ENCODE peak calls at places on chromosomes 4 and X, in seven cellular contexts. H is A673, Q is heart left ventricle, O is A549, S is upper lobe of right lung, Y is cardiac muscle cell, T is esophagus muscularis mucosa. X is an unnamed sample.

GRCh38 chr4:164623099-164623498 is 130.8 kb upstream of the SMIM31 start:
- DNase-seq in Q (no peak), H (no peak), T (no peak), S (no peak), Y (no peak), O (no peak), X (no peak)

GRCh38 chr4:150117094-150117493 is 38.8 kb downstream of the DCLK2 start:
- DNase-seq in H (no peak), O (no peak), T (no peak), Y (no peak), Q (peak; percentile 42), S (no peak), X (no peak)

GRCh38 chr4:21802406-21802805 is 146.2 kb downstream of the KCNIP4 start:
- DNase-seq in T (no peak), S (no peak), O (peak; percentile 10), Y (no peak), Q (no peak), H (no peak), X (no peak)

GRCh38 chr4:154084864-154085263 is 296.0 kb upstream of the SFRP2 start:
- DNase-seq in O (no peak), T (no peak), Q (no peak), Y (no peak), S (no peak), H (no peak), X (no peak)

GRCh38 chr4:2450394-2451035 is 18.4 kb upstream of the RNF4 start:
- DNase-seq in T (no peak), Y (no peak), Q (no peak), O (no peak), H (no peak), S (no peak), X (no peak)

GRCh38 chr4:176627916-176628315 is 164.8 kb downstream of the VEGFC start:
- DNase-seq in Q (no peak), H (no peak), S (no peak), T (no peak), O (peak; percentile 14), Y (no peak), X (no peak)

GRCh38 chr4:8439914-8440490 is 521 bp downstream of the ACOX3 start:
- DNase-seq in Q (no peak), S (no peak), Y (no peak), H (peak; percentile 66), O (peak; percentile 35), T (no peak), X (no peak)

GRCh38 chr4:57550143-57550542 is 440.0 kb upstream of the IGFBP7 start:
- DNase-seq in S (no peak), T (no peak), H (no peak), O (no peak), Y (no peak), Q (no peak), X (no peak)

GRCh38 chr4:1547863-1548637 is 136.1 kb downstream of the FAM53A start:
- DNase-seq in T (no peak), Y (no peak), Q (peak; percentile 72), O (no peak), S (no peak), H (no peak), X (peak; percentile 42)

GRCh38 chr4:8828869-8829268 is 42.8 kb downstream of the HMX1 start:
- DNase-seq in Y (no peak), O (no peak), S (no peak), T (no peak), Q (no peak), H (no peak), X (no peak)

GRCh38 chr4:102318526-102318925 is 26.8 kb downstream of the SLC39A8 start:
- DNase-seq in T (no peak), O (no peak), S (no peak), Y (no peak), Q (no peak), H (no peak), X (peak; percentile 13)

GRCh38 chr4:142596595-142596994 is 249.5 kb downstream of the INPP4B start:
- DNase-seq in Q (no peak), T (no peak), S (no peak), O (no peak), H (no peak), Y (no peak), X (no peak)

GRCh38 chrX:86148024-86148511 is at the start of gene DACH2:
- DNase-seq in Y (peak; percentile 90), T (no peak), Q (peak; percentile 66), H (peak; percentile 63), S (peak; percentile 85), O (peak; percentile 71), X (peak; percentile 61)

DNA sequence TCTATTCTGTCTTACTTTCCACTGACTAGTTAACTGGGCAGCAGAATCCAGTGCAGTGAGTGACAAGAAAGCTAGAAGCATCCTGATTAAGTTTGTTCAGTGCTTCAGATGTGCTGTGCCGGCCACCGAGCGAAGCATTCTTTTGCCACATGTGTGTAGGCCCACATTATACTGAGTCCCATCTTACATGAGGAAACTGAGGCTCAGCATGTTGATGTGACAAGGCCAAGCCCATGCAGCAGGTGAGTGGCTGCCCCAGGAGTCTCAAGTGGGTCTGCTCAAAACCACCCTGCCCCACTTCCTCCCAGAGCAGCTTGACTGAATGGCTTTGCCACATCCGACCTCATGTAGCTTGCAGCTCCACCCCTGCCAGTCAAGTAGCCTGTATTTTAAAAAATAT is 50.5 kb downstream of the RHOH start:
- DNase-seq in Q (no peak), Y (no peak), O (no peak), T (no peak), H (no peak), S (no peak), X (no peak)
- H3K27ac ChIP-seq in Q (no peak overlapping the region), Y (no peak overlapping the region), O (no peak overlapping the region), T (no peak overlapping the region), H (no peak overlapping the region), S (no peak overlapping the region), X (no peak overlapping the region)

GRCh38 chr4:183447646-183448045 is 3.2 kb downstream of the CDKN2AIP start:
- DNase-seq in S (no peak), T (no peak), Q (no peak), H (no peak), O (no peak), Y (no peak), X (no peak)
- H3K4me3 ChIP-seq in S (no peak overlapping the region), T (no peak overlapping the region), Q (no peak overlapping the region), H (no peak overlapping the region), O (no peak overlapping the region), Y (no peak overlapping the region), X (no peak overlapping the region)

GRCh38 chr4:138681000-138681604 is 334.5 kb upstream of the NOCT start:
- DNase-seq in H (peak; percentile 80), Q (peak; percentile 83), Y (peak; percentile 90), T (peak; percentile 95), O (peak; percentile 58), S (peak; percentile 74), X (peak; percentile 57)
- H3K27ac ChIP-seq in H (no peak overlapping the region), Q (no peak overlapping the region), Y (no peak overlapping the region), T (no peak overlapping the region), O (no peak overlapping the region), S (no peak overlapping the region), X (no peak overlapping the region)

DNA sequence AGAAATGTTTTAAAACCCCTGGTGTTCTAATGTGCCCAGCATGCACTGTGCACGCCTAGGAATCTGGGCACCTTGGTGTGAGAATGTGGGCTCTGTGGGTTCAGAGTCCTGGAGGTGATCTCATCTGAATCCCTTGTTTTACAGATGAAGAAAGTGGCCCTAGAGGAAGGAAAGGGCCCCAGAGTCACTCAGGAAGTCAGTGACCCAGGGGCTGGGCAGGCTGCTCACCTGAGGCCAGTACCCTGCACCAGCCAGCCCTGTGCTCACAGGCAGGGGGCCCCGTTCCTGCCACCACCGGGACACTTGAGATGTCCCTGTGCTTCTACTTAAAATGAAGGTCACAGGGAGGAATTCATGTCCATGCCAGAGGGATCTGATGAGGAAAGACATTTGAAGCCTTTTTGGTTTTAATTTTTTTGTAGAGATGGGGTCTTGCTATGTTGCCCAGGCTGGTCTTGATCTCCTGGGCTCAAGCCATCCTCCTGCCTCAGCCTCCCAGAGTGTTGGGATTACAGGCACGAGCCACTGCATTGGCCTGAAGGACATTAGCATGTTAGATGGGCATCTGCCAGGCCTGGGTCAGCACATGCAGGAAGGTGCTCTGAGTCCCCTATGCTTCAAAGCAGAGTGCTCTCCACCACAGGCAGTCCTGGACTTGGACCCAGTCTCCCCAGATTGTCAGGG is 7.4 kb upstream of the S100P start:
- DNase-seq in H (no peak), Q (no peak), S (no peak), T (no peak), Y (no peak), O (no peak), X (no peak)
- H3K4me3 ChIP-seq in H (no peak overlapping the region), Q (no peak overlapping the region), S (no peak overlapping the region), T (no peak overlapping the region), Y (no peak overlapping the region), O (no peak overlapping the region), X (no peak overlapping the region)

GRCh38 chr4:138242830-138243149 is 641 bp upstream of the SLC7A11 start:
- DNase-seq in Y (no peak), T (no peak), H (no peak), O (no peak), S (no peak), Q (no peak), X (peak; percentile 6)
- H3K27ac ChIP-seq in Y (peak overlapping the region; percentile 24), T (no peak overlapping the region), H (peak overlapping the region; percentile 98), O (no peak overlapping the region), S (peak overlapping the region; percentile 76), Q (no peak overlapping the region), X (peak overlapping the region; percentile 84)

GRCh38 chr4:156408749-156409148 is 455.1 kb upstream of the CTSO start:
- DNase-seq in Y (no peak), S (no peak), T (no peak), Q (no peak), O (no peak), H (peak; percentile 90), X (no peak)
- H3K4me3 ChIP-seq in Y (no peak overlapping the region), S (no peak overlapping the region), T (no peak overlapping the region), Q (no peak overlapping the region), O (no peak overlapping the region), H (no peak overlapping the region), X (no peak overlapping the region)

DNA sequence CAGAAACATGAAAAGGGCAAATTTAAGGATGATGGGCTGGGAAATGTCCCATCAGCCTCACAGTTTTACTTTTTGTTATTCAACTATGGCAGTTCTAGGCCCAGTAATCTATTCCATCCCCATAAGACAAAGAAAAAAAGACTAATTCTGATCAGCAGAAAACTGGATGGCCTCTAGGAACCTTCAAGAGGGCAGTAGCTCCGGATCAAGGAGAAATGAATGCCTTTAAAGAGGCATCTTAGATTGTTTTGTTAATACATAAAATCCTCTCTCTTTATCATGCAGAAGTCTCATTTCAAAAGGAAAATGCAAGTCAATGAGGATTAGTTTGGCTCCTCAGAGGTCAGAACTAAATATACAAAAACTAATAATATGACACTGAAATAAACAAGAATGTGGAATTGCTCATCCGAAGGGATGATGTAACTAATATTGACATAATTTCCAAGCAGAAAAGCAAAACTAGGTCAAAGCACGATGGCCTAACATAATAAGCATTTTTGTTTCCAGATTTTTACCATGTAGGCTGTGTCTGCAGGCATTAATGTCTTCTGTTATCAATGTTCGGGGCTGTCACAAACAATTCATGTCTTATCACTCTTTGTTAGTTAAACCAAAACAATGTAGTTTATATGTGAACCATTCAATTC is 8.8 kb downstream of the MID1 start:
- DNase-seq in S (no peak), H (no peak), T (no peak), Q (no peak), Y (no peak), O (no peak), X (no peak)
- H3K27ac ChIP-seq in S (no peak overlapping the region), H (no peak overlapping the region), T (peak overlapping the region; percentile 41), Q (peak overlapping the region; percentile 4), Y (no peak overlapping the region), O (peak overlapping the region; percentile 95), X (no peak overlapping the region)